ENCODE peak calls at places on chromosome 3, in seven cellular contexts. One of them, this sample, is unnamed.

GRCh38 chr3:119098620-119099222 is 47.2 kb upstream of the TEX55 start:
- DNase-seq in stimulated activated CD4-positive, alpha-beta T cell treated with anti-CD3 and anti-CD28 coated beads, Interleukin-4, amount 100 ng/mL, for 1 hour: no peak
- DNase-seq in A172: peak; percentile 38
- DNase-seq in amygdala: peak; percentile 0
- DNase-seq in activated CD8-positive, alpha-beta memory T cell treated with anti-CD3 and anti-CD28 coated beads for 24 hours: no peak
- DNase-seq in NCI-H446: peak; percentile 86
- DNase-seq in stimulated activated CD8-positive, alpha-beta memory T cell treated with anti-CD3 and anti-CD28 coated beads, Interleukin-2, amount 100 ng/mL, for 48 hours: no peak
- DNase-seq in this sample: no peak

GRCh38 chr3:49867871-49868321 is 1.8 kb downstream of the CAMKV start:
- DNase-seq in stimulated activated CD4-positive, alpha-beta T cell treated with anti-CD3 and anti-CD28 coated beads, Interleukin-4, amount 100 ng/mL, for 1 hour: no peak
- DNase-seq in activated CD8-positive, alpha-beta memory T cell treated with anti-CD3 and anti-CD28 coated beads for 24 hours: no peak
- DNase-seq in NCI-H446: no peak
- DNase-seq in amygdala: no peak
- DNase-seq in A172: peak; percentile 30
- DNase-seq in stimulated activated CD8-positive, alpha-beta memory T cell treated with anti-CD3 and anti-CD28 coated beads, Interleukin-2, amount 100 ng/mL, for 48 hours: no peak
- DNase-seq in this sample: no peak

GRCh38 chr3:60365360-60365759 is 885.9 kb downstream of the FHIT start:
- DNase-seq in stimulated activated CD4-positive, alpha-beta T cell treated with anti-CD3 and anti-CD28 coated beads, Interleukin-4, amount 100 ng/mL, for 1 hour: no peak
- DNase-seq in stimulated activated CD8-positive, alpha-beta memory T cell treated with anti-CD3 and anti-CD28 coated beads, Interleukin-2, amount 100 ng/mL, for 48 hours: no peak
- DNase-seq in activated CD8-positive, alpha-beta memory T cell treated with anti-CD3 and anti-CD28 coated beads for 24 hours: no peak
- DNase-seq in NCI-H446: no peak
- DNase-seq in amygdala: no peak
- DNase-seq in A172: no peak
- DNase-seq in this sample: no peak

GRCh38 chr3:4825572-4826236 is 153.5 kb upstream of the BHLHE40 start:
- DNase-seq in NCI-H446: no peak
- DNase-seq in amygdala: no peak
- DNase-seq in A172: peak; percentile 73
- DNase-seq in stimulated activated CD8-positive, alpha-beta memory T cell treated with anti-CD3 and anti-CD28 coated beads, Interleukin-2, amount 100 ng/mL, for 48 hours: no peak
- DNase-seq in activated CD8-positive, alpha-beta memory T cell treated with anti-CD3 and anti-CD28 coated beads for 24 hours: no peak
- DNase-seq in stimulated activated CD4-positive, alpha-beta T cell treated with anti-CD3 and anti-CD28 coated beads, Interleukin-4, amount 100 ng/mL, for 1 hour: no peak
- DNase-seq in this sample: no peak

GRCh38 chr3:155835341-155836071 is 18.7 kb downstream of the SLC33A1 start:
- DNase-seq in NCI-H446: no peak
- DNase-seq in activated CD8-positive, alpha-beta memory T cell treated with anti-CD3 and anti-CD28 coated beads for 24 hours: no peak
- DNase-seq in amygdala: no peak
- DNase-seq in stimulated activated CD8-positive, alpha-beta memory T cell treated with anti-CD3 and anti-CD28 coated beads, Interleukin-2, amount 100 ng/mL, for 48 hours: no peak
- DNase-seq in A172: no peak
- DNase-seq in stimulated activated CD4-positive, alpha-beta T cell treated with anti-CD3 and anti-CD28 coated beads, Interleukin-4, amount 100 ng/mL, for 1 hour: no peak
- DNase-seq in this sample: no peak

GRCh38 chr3:88033806-88034205 is 25.0 kb downstream of the CGGBP1 start:
- DNase-seq in stimulated activated CD8-positive, alpha-beta memory T cell treated with anti-CD3 and anti-CD28 coated beads, Interleukin-2, amount 100 ng/mL, for 48 hours: no peak
- DNase-seq in activated CD8-positive, alpha-beta memory T cell treated with anti-CD3 and anti-CD28 coated beads for 24 hours: no peak
- DNase-seq in NCI-H446: no peak
- DNase-seq in A172: no peak
- DNase-seq in stimulated activated CD4-positive, alpha-beta T cell treated with anti-CD3 and anti-CD28 coated beads, Interleukin-4, amount 100 ng/mL, for 1 hour: no peak
- DNase-seq in amygdala: no peak
- DNase-seq in this sample: no peak

GRCh38 chr3:99108508-99108907 is 207.0 kb upstream of the DCBLD2 start:
- DNase-seq in A172: peak; percentile 85
- DNase-seq in activated CD8-positive, alpha-beta memory T cell treated with anti-CD3 and anti-CD28 coated beads for 24 hours: no peak
- DNase-seq in amygdala: no peak
- DNase-seq in stimulated activated CD8-positive, alpha-beta memory T cell treated with anti-CD3 and anti-CD28 coated beads, Interleukin-2, amount 100 ng/mL, for 48 hours: no peak
- DNase-seq in NCI-H446: no peak
- DNase-seq in stimulated activated CD4-positive, alpha-beta T cell treated with anti-CD3 and anti-CD28 coated beads, Interleukin-4, amount 100 ng/mL, for 1 hour: no peak
- DNase-seq in this sample: no peak

GRCh38 chr3:65953301-65953812 is 85.4 kb downstream of the MAGI1 start:
- DNase-seq in A172: no peak
- DNase-seq in stimulated activated CD4-positive, alpha-beta T cell treated with anti-CD3 and anti-CD28 coated beads, Interleukin-4, amount 100 ng/mL, for 1 hour: no peak
- DNase-seq in stimulated activated CD8-positive, alpha-beta memory T cell treated with anti-CD3 and anti-CD28 coated beads, Interleukin-2, amount 100 ng/mL, for 48 hours: no peak
- DNase-seq in NCI-H446: no peak
- DNase-seq in amygdala: no peak
- DNase-seq in activated CD8-positive, alpha-beta memory T cell treated with anti-CD3 and anti-CD28 coated beads for 24 hours: no peak
- DNase-seq in this sample: no peak

GRCh38 chr3:133573629-133574194 is at the start of gene CDV3:
- DNase-seq in stimulated activated CD8-positive, alpha-beta memory T cell treated with anti-CD3 and anti-CD28 coated beads, Interleukin-2, amount 100 ng/mL, for 48 hours: no peak
- DNase-seq in stimulated activated CD4-positive, alpha-beta T cell treated with anti-CD3 and anti-CD28 coated beads, Interleukin-4, amount 100 ng/mL, for 1 hour: no peak
- DNase-seq in amygdala: no peak
- DNase-seq in A172: no peak
- DNase-seq in activated CD8-positive, alpha-beta memory T cell treated with anti-CD3 and anti-CD28 coated beads for 24 hours: no peak
- DNase-seq in NCI-H446: no peak
- DNase-seq in this sample: no peak